ENCODE peak calls at places on chromosomes 11 and 22, in six cellular contexts. N, I, J, K, P and T are unnamed samples.

GRCh38 chr11:67667490-67668190 is 6.8 kb downstream of the ALDH3B2 start:
- DNase-seq in P (no peak), I (no peak), K (no peak), N (peak), J (no peak), T (peak)

GRCh38 chr11:911890-912219 is 1.2 kb upstream of the CHID1 start:
- DNase-seq in P (no peak), J (no peak), N (no peak), K (no peak), I (no peak), T (no peak)

GRCh38 chr11:297666-298405 is 1.5 kb downstream of the IFITM5 start:
- DNase-seq in K (no peak), P (peak), N (peak), J (peak), I (no peak), T (peak)

GRCh38 chr11:67422894-67423293 is 5.4 kb upstream of the RPS6KB2 start:
- DNase-seq in N (no peak), J (no peak), K (peak), P (no peak), I (no peak), T (no peak)

GRCh38 chr22:35863432-35863831 is 145.8 kb downstream of the APOL5 start:
- DNase-seq in N (no peak), K (peak), I (no peak), P (no peak), J (no peak), T (no peak)

GRCh38 chr11:35040221-35040942 is 98.6 kb upstream of the CD44 start:
- DNase-seq in J (no peak), K (peak), N (no peak), P (no peak), I (no peak), T (no peak)

GRCh38 chr22:27336151-27337090 is 465.1 kb downstream of the MN1 start:
- DNase-seq in P (no peak), K (peak), N (no peak), I (no peak), J (no peak), T (no peak)

GRCh38 chr22:39117585-39118191 is 20.6 kb downstream of the APOBEC3H start:
- DNase-seq in P (peak), K (peak), J (peak), I (peak), N (peak), T (no peak)

GRCh38 chr11:7511405-7511804 is 2.4 kb upstream of the PPFIBP2 start:
- DNase-seq in J (peak), K (peak), N (no peak), P (no peak), I (peak), T (no peak)

GRCh38 chr22:28907311-28908008 is 24.1 kb downstream of the ZNRF3 start:
- DNase-seq in P (no peak), K (no peak), N (no peak), I (no peak), J (peak), T (peak)

GRCh38 chr11:14095882-14096281 is 133.4 kb downstream of the SPON1 start:
- DNase-seq in I (no peak), P (no peak), J (no peak), K (no peak), N (no peak), T (no peak)

GRCh38 chr11:111765320-111765983 is 737 bp downstream of the PPP2R1B start:
- DNase-seq in K (peak), J (no peak), N (no peak), P (no peak), I (peak), T (no peak)

GRCh38 chr11:61482513-61482912 is 26.0 kb upstream of the LRRC10B start:
- DNase-seq in I (no peak), K (no peak), J (no peak), P (peak), N (no peak), T (no peak)

GRCh38 chr11:57640068-57640800 is 9.5 kb downstream of the YPEL4 start:
- DNase-seq in P (no peak), J (no peak), I (no peak), K (no peak), N (no peak), T (no peak)

GRCh38 chr22:38415561-38416321 is 39.3 kb downstream of the KCNJ4 start:
- DNase-seq in J (no peak), N (peak), I (no peak), K (no peak), P (peak), T (peak)

GRCh38 chr11:92129811-92130210 is 94.8 kb upstream of the FAT3 start:
- DNase-seq in K (no peak), N (no peak), I (no peak), P (no peak), J (no peak), T (no peak)

GRCh38 chr11:76838422-76839068 is 22.2 kb upstream of the ACER3 start:
- DNase-seq in K (no peak), J (peak), P (peak), I (peak), N (no peak), T (no peak)

GRCh38 chr11:78149646-78150045 is 10.2 kb upstream of the ALG8 start:
- DNase-seq in K (peak), P (no peak), J (peak), I (peak), N (no peak), T (no peak)

GRCh38 chr11:102974552-102975280 is 19.2 kb upstream of the MMP13 start:
- DNase-seq in K (peak), P (no peak), N (no peak), J (peak), I (peak), T (no peak)

GRCh38 chr22:43126506-43127165 is 16.1 kb downstream of the BIK start:
- DNase-seq in J (peak), P (no peak), I (peak), N (no peak), K (peak), T (no peak)

GRCh38 chr11:36622431-36623136 is 24.5 kb upstream of the RAG2 start:
- DNase-seq in K (peak), N (no peak), I (peak), J (peak), P (peak), T (no peak)

DNA sequence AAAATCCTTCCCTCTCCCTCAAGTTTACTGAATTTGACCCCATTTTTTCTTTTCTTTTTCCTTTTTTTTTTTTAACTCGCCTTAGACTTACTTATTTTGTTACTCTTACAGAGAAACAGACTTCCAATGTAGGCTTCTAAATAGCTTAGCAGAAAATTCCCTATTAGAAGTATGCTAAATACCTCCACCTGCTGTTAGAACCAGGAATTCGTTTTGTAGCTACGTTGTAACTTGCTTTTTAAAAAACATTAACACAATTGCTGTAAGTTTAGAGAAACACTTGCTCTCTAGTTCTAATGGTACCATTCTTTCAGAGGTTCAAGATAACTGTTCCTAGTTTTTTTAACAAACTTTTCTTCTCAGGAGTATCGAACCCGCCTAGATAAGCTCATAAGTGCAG is 324.2 kb downstream of the DCDC1 start:
- DNase-seq in N (no peak), K (peak), P (peak), J (peak), I (no peak), T (no peak)
- TF ChIP-seq CTCF in N (no peak), K (no peak), P (peak), J (peak), I (no peak), T (peak)

DNA sequence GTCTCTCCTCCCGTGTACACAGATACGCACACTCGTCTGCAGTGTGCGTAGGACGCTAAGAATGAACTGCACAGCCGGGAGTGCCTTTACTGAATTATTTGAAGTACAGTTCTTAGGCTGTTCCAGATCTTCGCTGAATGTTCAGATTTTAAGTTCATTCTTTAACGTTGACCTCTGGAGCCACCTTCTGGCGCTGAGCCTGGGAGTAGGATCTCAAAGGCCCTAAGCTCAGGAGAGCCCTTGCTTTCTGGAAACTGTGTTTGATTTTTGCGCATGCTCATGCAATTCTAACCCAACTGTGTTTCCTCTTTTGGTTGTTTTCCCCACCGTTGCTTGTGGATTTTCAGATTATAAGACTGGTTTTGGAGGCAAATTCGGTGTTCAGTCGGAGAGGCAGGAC is 22.8 kb downstream of the CTTN start:
- DNase-seq in K (no peak), P (no peak), I (no peak), N (no peak), J (no peak), T (no peak)
- TF ChIP-seq CTCF in K (no peak), P (no peak), I (no peak), N (no peak), J (no peak), T (no peak)

DNA sequence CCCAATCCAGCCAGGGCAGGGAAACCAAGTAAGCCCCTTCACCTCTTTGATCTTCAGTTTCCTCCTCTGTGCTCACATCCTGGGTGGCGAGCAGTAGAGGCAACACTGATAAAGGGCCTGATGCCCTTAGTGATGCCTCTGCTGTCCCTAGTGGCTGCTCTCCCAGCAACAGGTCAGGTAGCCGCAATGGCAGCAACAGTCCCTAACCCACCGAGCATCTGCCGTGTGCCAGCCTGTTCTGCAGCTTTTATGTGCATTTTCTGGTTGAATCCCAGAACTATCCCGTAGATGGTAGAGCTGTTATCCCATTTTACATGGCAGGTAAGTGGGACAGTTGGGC is 5.2 kb downstream of the SCYL1 start:
- DNase-seq in P (no peak), I (no peak), N (no peak), K (no peak), J (no peak), T (no peak)
- TF ChIP-seq CTCF in P (peak), I (peak), N (peak), K (peak), J (peak), T (peak)

GRCh38 chr11:32430586-32431357 is 4.6 kb downstream of the WT1 start:
- DNase-seq in N (peak), J (no peak), P (peak), K (no peak), I (no peak), T (no peak)
- TF ChIP-seq CTCF in N (no peak), J (no peak), P (peak), K (no peak), I (no peak), T (peak)

GRCh38 chr11:101759771-101760450 is 154.9 kb upstream of the CEP126 start:
- DNase-seq in I (peak), J (no peak), K (peak), N (no peak), P (no peak), T (no peak)
- TF ChIP-seq CTCF in I (no peak), J (no peak), K (peak), N (no peak), P (no peak), T (peak)

GRCh38 chr11:39361557-39361956 is 2097.9 kb downstream of the LRRC4C start:
- DNase-seq in K (no peak), J (no peak), P (no peak), N (no peak), I (no peak), T (no peak)
- TF ChIP-seq CTCF in K (no peak), J (no peak), P (peak), N (no peak), I (no peak), T (no peak)

DNA sequence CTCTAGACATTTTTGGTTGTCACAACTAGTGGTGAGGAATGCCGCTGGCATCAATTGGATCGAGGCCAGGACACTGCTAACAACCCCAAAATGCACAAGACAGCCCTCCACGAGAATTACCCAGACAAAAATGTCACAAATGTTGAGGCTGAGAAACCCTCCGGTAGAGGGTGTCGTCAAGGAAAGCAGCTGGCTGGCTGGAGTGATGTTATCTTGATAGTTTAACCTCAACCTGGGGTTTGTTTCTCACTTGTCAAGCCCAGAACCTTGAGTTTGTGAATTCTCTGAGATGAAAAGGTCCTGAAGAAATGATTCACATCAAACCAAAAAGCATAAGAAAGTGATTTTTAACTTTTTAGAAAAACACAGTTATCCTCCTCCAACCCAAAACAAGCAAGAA is 21.1 kb upstream of the TMPRSS13 start:
- DNase-seq in K (no peak), N (no peak), I (no peak), P (no peak), J (no peak), T (no peak)
- TF ChIP-seq CTCF in K (peak), N (peak), I (no peak), P (no peak), J (no peak), T (peak)

DNA sequence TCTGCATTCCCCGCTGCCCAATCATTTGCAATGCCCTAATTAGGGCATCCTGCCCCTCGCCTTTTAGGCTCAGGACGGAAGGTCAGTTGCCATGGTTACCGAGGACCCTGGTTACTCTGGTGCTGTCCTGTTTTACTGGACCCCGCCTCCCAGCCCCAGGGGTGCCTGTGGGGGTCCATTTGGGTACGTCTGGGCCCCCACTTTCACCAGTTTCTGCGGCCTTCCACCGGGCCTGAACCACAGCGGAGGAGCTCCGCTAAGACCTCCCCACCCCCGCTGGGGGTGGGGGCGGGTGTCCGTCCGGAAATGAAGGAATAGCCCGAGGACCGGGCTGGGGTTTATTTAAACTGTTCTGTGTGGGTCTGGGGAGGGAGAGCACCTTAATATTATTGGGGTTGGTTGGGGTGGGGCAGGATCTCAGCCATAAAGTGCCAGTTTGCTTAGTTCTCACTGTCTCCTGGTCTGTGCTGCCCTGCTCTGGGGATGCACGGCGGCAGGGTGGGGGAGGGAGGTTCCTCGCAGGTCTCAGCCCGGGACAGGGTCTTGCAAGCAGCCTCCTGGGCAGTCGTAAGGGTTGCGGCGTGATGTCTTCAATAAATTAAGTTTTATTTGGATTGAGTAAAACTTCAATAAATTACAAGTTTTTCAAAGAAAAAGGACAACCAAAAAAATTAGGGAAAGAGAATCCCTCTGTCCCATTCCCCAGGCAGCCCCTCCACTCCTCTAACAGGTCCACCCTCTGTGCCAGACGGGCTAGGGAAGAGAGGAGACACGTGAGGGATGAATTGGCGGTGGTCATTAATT is 5.3 kb downstream of the PHOX2A start:
- DNase-seq in I (no peak), N (peak), P (no peak), K (no peak), J (no peak), T (peak)
- TF ChIP-seq CTCF in I (no peak), N (no peak), P (no peak), K (no peak), J (no peak), T (peak)